ENCODE peak calls at places on chromosomes 3 and 15, in seven cellular contexts. Y is activated CD8-positive, alpha-beta T cell treated with anti-CD3 and anti-CD28 coated beads for 36 hours; J is AG10803; O is dorsolateral prefrontal cortex; P is GM23338; Q is heart right ventricle; V is neural progenitor cell. A is an unnamed sample.

GRCh38 chr15:57160823-57161560 is 215.3 kb upstream of the CGNL1 start:
- DNase-seq in Y (no peak), J (peak; percentile 80), O (no peak), P (no peak), Q (no peak), V (no peak), A (no peak)

GRCh38 chr15:82539690-82540054 is 585 bp downstream of the RPS17 start:
- DNase-seq in Y (no peak), J (no peak), O (no peak), P (no peak), Q (no peak), V (peak; percentile 42), A (no peak)

GRCh38 chr3:124565013-124565412 is 165.2 kb upstream of the UMPS start:
- DNase-seq in Y (peak; percentile 66), J (peak; percentile 69), O (peak; percentile 75), P (peak; percentile 91), Q (peak; percentile 84), V (peak; percentile 88), A (peak; percentile 24)

GRCh38 chr15:58934521-58934920 is 1.0 kb upstream of the SLTM start:
- DNase-seq in Y (no peak), J (no peak), O (no peak), P (peak; percentile 5), Q (no peak), V (peak; percentile 41), A (no peak)

GRCh38 chr15:29516929-29517328 is 247.3 kb upstream of the NSMCE3 start:
- DNase-seq in Y (no peak), J (no peak), O (no peak), P (no peak), Q (no peak), V (no peak), A (no peak)

GRCh38 chr15:95577911-95578310 is 752.6 kb upstream of the NR2F2 start:
- DNase-seq in Y (no peak), J (no peak), O (no peak), P (no peak), Q (no peak), V (no peak), A (no peak)

GRCh38 chr3:50333744-50334328 is 5.8 kb upstream of the TUSC2 start:
- DNase-seq in Y (no peak), J (peak; percentile 74), O (no peak), P (no peak), Q (peak; percentile 91), V (no peak), A (peak; percentile 45)

GRCh38 chr3:18264331-18264730 is 160.8 kb downstream of the SATB1 start:
- DNase-seq in Y (no peak), J (no peak), O (no peak), P (no peak), Q (no peak), V (no peak), A (no peak)

GRCh38 chr3:52052831-52053306 is 3.5 kb downstream of the DUSP7 start:
- DNase-seq in Y (peak; percentile 50), J (peak; percentile 80), O (peak; percentile 87), P (peak; percentile 88), Q (peak; percentile 96), V (peak; percentile 75), A (peak; percentile 44)
- TF ChIP-seq CTCF in Y (no peak), J (peak; percentile 58), O (peak; percentile 72), P (peak; percentile 31), Q (peak; percentile 75), V (peak; percentile 34), A (peak; percentile 71)

GRCh38 chr3:31532587-31533168 is at the start of gene STT3B:
- DNase-seq in Y (peak; percentile 86), J (peak; percentile 85), O (no peak), P (peak; percentile 81), Q (peak; percentile 80), V (no peak), A (peak; percentile 35)

GRCh38 chr3:31530039-31530983 is 2.4 kb upstream of the STT3B start:
- DNase-seq in Y (no peak), J (no peak), O (no peak), P (no peak), Q (no peak), V (no peak), A (no peak)

GRCh38 chr3:31531992-31532586 is 636 bp upstream of the STT3B start:
- DNase-seq in Y (peak; percentile 99), J (peak; percentile 99), O (peak; percentile 98), P (peak; percentile 99), Q (peak; percentile 99), V (peak; percentile 100), A (peak; percentile 93)

GRCh38 chr3:31533169-31533870 is 595 bp downstream of the STT3B start:
- DNase-seq in Y (peak; percentile 74), J (peak; percentile 26), O (no peak), P (peak; percentile 63), Q (peak; percentile 54), V (peak; percentile 71), A (no peak)

GRCh38 chr3:31531465-31531991 is 1.2 kb upstream of the STT3B start:
- DNase-seq in Y (peak; percentile 91), J (peak; percentile 7), O (no peak), P (no peak), Q (no peak), V (no peak), A (no peak)
- TF ChIP-seq CTCF in Y (no peak), J (peak; percentile 39), O (peak; percentile 35), P (peak; percentile 34), Q (no peak), V (peak; percentile 36), A (peak; percentile 27)

GRCh38 chr3:171566803-171567422 is 106.7 kb upstream of the TNIK start:
- DNase-seq in Y (no peak), J (peak; percentile 30), O (no peak), P (peak; percentile 82), Q (no peak), V (peak; percentile 69), A (no peak)
- TF ChIP-seq CTCF in Y (peak; percentile 84), J (peak; percentile 84), O (peak; percentile 79), P (peak; percentile 89), Q (peak; percentile 86), V (peak; percentile 89), A (peak; percentile 64)

GRCh38 chr15:43484455-43484854 is 8.5 kb downstream of the TP53BP1 start:
- DNase-seq in Y (no peak), J (no peak), O (no peak), P (no peak), Q (no peak), V (no peak), A (no peak)

GRCh38 chr15:43487271-43487895 is 5.6 kb downstream of the TP53BP1 start:
- DNase-seq in Y (no peak), J (no peak), O (no peak), P (no peak), Q (no peak), V (no peak), A (no peak)

GRCh38 chr15:43488790-43489585 is 4.0 kb downstream of the TP53BP1 start:
- DNase-seq in Y (no peak), J (no peak), O (no peak), P (no peak), Q (no peak), V (no peak), A (no peak)

GRCh38 chr15:43483306-43484128 is 9.4 kb downstream of the TP53BP1 start:
- DNase-seq in Y (no peak), J (peak; percentile 38), O (no peak), P (peak; percentile 7), Q (no peak), V (no peak), A (no peak)
- TF ChIP-seq CTCF in Y (peak; percentile 41), J (peak; percentile 62), O (peak; percentile 63), P (peak; percentile 53), Q (peak; percentile 53), V (peak; percentile 23), A (peak; percentile 40)

GRCh38 chr3:43948013-43948412 is 257.3 kb downstream of the ABHD5 start:
- DNase-seq in Y (peak; percentile 36), J (peak; percentile 12), O (no peak), P (no peak), Q (no peak), V (no peak), A (no peak)
- TF ChIP-seq CTCF in Y (no peak), J (no peak), O (no peak), P (no peak), Q (no peak), V (no peak), A (no peak)

A was measured in AG09309.